ENCODE peak calls at places on chromosomes 16 and 17, in ten cellular contexts. L is naive thymus-derived CD4-positive, alpha-beta T cell; E is aorta; C is Karpas-422; N is OCI-LY7; Q is stomach; H is substantia nigra; K is colonic mucosa; Z is CD8-positive, alpha-beta T cell; X is fibroblast of lung. O is an unnamed sample.

GRCh38 chr17:59397316-59398073 is 66.0 kb downstream of the YPEL2 start:
- DNase-seq in L (no peak), E (no peak), C (no peak), N (no peak), Q (no peak), H (no peak), K (no peak), Z (no peak), X (no peak), O (no peak)

GRCh38 chr17:81494984-81495383 is 17.6 kb downstream of the ACTG1 start:
- DNase-seq in L (no peak), E (no peak), C (peak; percentile 73), N (peak; percentile 65), Q (no peak), H (no peak), K (no peak), Z (no peak), X (no peak), O (no peak)

GRCh38 chr17:17355426-17355825 is 52.3 kb downstream of the NT5M start:
- DNase-seq in L (no peak), E (no peak), C (no peak), N (no peak), Q (no peak), H (no peak), K (no peak), Z (no peak), X (no peak), O (no peak)

GRCh38 chr17:47078801-47079200 is 99.7 kb upstream of the RPRML start:
- DNase-seq in L (no peak), E (no peak), C (no peak), N (no peak), Q (no peak), H (no peak), K (no peak), Z (no peak), X (no peak), O (no peak)

GRCh38 chr17:59764292-59764741 is 56.9 kb downstream of the VMP1 start:
- DNase-seq in L (no peak), E (no peak), C (no peak), N (no peak), Q (no peak), H (no peak), K (no peak), Z (no peak), X (peak; percentile 39), O (no peak)

GRCh38 chr17:2412561-2413021 is 11.7 kb upstream of the MNT start:
- DNase-seq in L (no peak), E (no peak), C (no peak), N (no peak), Q (no peak), H (no peak), K (no peak), Z (no peak), X (peak; percentile 44), O (no peak)

GRCh38 chr17:50423553-50424159 is 2.4 kb upstream of the ACSF2 start:
- DNase-seq in L (no peak), E (peak; percentile 73), C (peak; percentile 67), N (peak; percentile 15), Q (no peak), H (no peak), K (no peak), Z (no peak), X (peak; percentile 94), O (no peak)

GRCh38 chr17:2707721-2708584 is 3.6 kb downstream of the CLUH start:
- DNase-seq in L (no peak), E (peak; percentile 84), C (no peak), N (peak; percentile 34), Q (peak; percentile 60), H (peak; percentile 53), K (no peak), Z (no peak), X (peak; percentile 31), O (no peak)

GRCh38 chr16:1429026-1429425 is 1.9 kb upstream of the PERCC1 start:
- DNase-seq in L (no peak), E (no peak), C (no peak), N (no peak), Q (no peak), H (no peak), K (no peak), Z (no peak), X (no peak), O (no peak)

GRCh38 chr17:59425085-59425901 is 93.8 kb downstream of the YPEL2 start:
- DNase-seq in L (no peak), E (peak; percentile 76), C (no peak), N (no peak), Q (no peak), H (no peak), K (no peak), Z (no peak), X (peak; percentile 61), O (no peak)

GRCh38 chr16:19188406-19188805 is 20.4 kb downstream of the SYT17 start:
- DNase-seq in L (no peak), E (peak; percentile 64), C (no peak), N (no peak), Q (no peak), H (no peak), K (no peak), Z (no peak), X (no peak), O (no peak)

GRCh38 chr16:4383591-4384495 is 12.2 kb downstream of the VASN start:
- DNase-seq in L (no peak), E (peak; percentile 45), C (peak; percentile 47), N (no peak), Q (no peak), H (no peak), K (no peak), Z (no peak), X (no peak), O (no peak)

GRCh38 chr16:27325736-27326135 is 12.0 kb downstream of the IL4R start:
- DNase-seq in L (no peak), E (peak; percentile 32), C (no peak), N (no peak), Q (no peak), H (no peak), K (no peak), Z (no peak), X (no peak), O (no peak)

GRCh38 chr16:24609417-24609739 is 70.0 kb downstream of the RBBP6 start:
- DNase-seq in L (no peak), E (no peak), C (no peak), N (no peak), Q (no peak), H (no peak), K (no peak), Z (no peak), X (no peak), O (no peak)

GRCh38 chr16:19132898-19133297 is 19.1 kb downstream of the ITPRIPL2 start:
- DNase-seq in L (no peak), E (peak; percentile 65), C (peak; percentile 44), N (no peak), Q (no peak), H (no peak), K (no peak), Z (no peak), X (no peak), O (no peak)

DNA sequence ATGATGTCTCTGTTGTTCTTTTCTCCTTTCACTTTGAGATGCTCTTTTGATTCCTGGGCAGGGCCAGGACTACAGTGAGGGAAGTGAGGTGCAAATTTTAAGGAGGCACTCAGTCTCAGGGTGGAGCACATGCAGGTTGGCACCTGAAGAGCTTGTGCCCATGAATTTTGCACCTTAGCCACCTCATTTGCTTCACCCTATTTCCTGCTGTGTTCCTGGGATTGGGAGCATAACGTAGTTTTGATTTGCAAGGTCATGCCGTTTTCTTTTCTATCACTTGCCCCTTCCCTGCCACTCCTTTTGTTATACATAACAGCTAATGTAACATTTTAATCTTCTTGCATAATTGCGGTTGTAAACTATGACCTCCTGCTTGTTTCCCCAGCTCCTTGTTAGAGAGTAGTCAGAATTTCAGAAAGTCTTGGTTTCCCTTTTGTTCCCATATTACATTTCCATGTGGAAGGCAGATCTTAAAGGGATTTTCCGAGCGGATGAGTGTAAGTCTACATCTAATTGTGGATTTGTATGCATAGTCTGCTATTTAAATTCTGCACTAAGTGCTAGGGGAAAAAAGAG is 9.8 kb downstream of the PMFBP1 start:
- DNase-seq in L (no peak), E (no peak), C (no peak), N (no peak), Q (no peak), H (no peak), K (no peak), Z (no peak), X (no peak), O (no peak)
- H3K27ac ChIP-seq in L (no peak overlapping the region), E (no peak overlapping the region), C (no peak overlapping the region), N (no peak overlapping the region), Q (no peak overlapping the region), H (no peak overlapping the region), K (no peak overlapping the region), Z (no peak overlapping the region), X (no peak overlapping the region), O (no peak overlapping the region)

GRCh38 chr16:88393034-88393433 is 10.3 kb downstream of the ZNF469 start:
- DNase-seq in L (no peak), E (peak; percentile 90), C (no peak), N (no peak), Q (peak; percentile 71), H (peak; percentile 37), K (no peak), Z (no peak), X (no peak), O (no peak)
- H3K27ac ChIP-seq in L (no peak overlapping the region), E (no peak overlapping the region), C (no peak overlapping the region), N (no peak overlapping the region), Q (no peak overlapping the region), H (no peak overlapping the region), K (no peak overlapping the region), Z (no peak overlapping the region), X (no peak overlapping the region), O (no peak overlapping the region)

GRCh38 chr17:31431795-31432658 is 40.6 kb downstream of the RAB11FIP4 start:
- DNase-seq in L (no peak), E (no peak), C (no peak), N (no peak), Q (no peak), H (no peak), K (no peak), Z (no peak), X (no peak), O (no peak)
- H3K27ac ChIP-seq in L (no peak overlapping the region), E (no peak overlapping the region), C (no peak overlapping the region), N (no peak overlapping the region), Q (no peak overlapping the region), H (no peak overlapping the region), K (no peak overlapping the region), Z (no peak overlapping the region), X (no peak overlapping the region), O (no peak overlapping the region)

GRCh38 chr17:48816438-48816773 is 623 bp downstream of the TTLL6 start:
- DNase-seq in L (no peak), E (no peak), C (no peak), N (no peak), Q (no peak), H (no peak), K (no peak), Z (no peak), X (no peak), O (no peak)

GRCh38 chr17:48814504-48814903 is 2.5 kb downstream of the TTLL6 start:
- DNase-seq in L (peak; percentile 62), E (peak; percentile 59), C (peak; percentile 77), N (peak; percentile 61), Q (peak; percentile 61), H (no peak), K (peak; percentile 78), Z (peak; percentile 46), X (peak; percentile 51), O (no peak)

GRCh38 chr17:48816774-48817590 is at the start of gene TTLL6:
- DNase-seq in L (peak; percentile 79), E (peak; percentile 82), C (no peak), N (peak; percentile 40), Q (peak; percentile 92), H (peak; percentile 21), K (peak; percentile 96), Z (peak; percentile 88), X (peak; percentile 66), O (no peak)

GRCh38 chr17:48819466-48819865 is 2.4 kb upstream of the TTLL6 start:
- DNase-seq in L (no peak), E (no peak), C (peak; percentile 17), N (no peak), Q (no peak), H (no peak), K (no peak), Z (no peak), X (no peak), O (no peak)

GRCh38 chr17:48818361-48818841 is 1.4 kb upstream of the TTLL6 start:
- DNase-seq in L (no peak), E (no peak), C (peak; percentile 26), N (no peak), Q (no peak), H (no peak), K (no peak), Z (no peak), X (no peak), O (no peak)
- H3K27ac ChIP-seq in L (no peak overlapping the region), E (no peak overlapping the region), C (no peak overlapping the region), N (no peak overlapping the region), Q (no peak overlapping the region), H (no peak overlapping the region), K (no peak overlapping the region), Z (no peak overlapping the region), X (no peak overlapping the region), O (no peak overlapping the region)